ENCODE peak calls at places on chromosome 1, in five cellular contexts. W, E, O, X and U are unnamed samples.

GRCh38 chr1:53878492-53879105 is 11.0 kb downstream of the YIPF1 start:
- DNase-seq in O (no peak), E (peak), W (peak), X (peak), U (no peak)

GRCh38 chr1:20178634-20179368 is 7.1 kb upstream of the UBXN10 start:
- DNase-seq in O (no peak), E (peak), W (no peak), X (no peak), U (no peak)

GRCh38 chr1:182410138-182410537 is 9.7 kb upstream of the TEDDM1 start:
- DNase-seq in W (no peak), E (no peak), X (no peak), O (no peak), U (no peak)

GRCh38 chr1:205692406-205692805 is 12.1 kb upstream of the SLC45A3 start:
- DNase-seq in W (no peak), X (no peak), O (no peak), E (no peak), U (no peak)

GRCh38 chr1:236064674-236065508 is at the start of gene NID1:
- DNase-seq in E (no peak), O (no peak), W (no peak), X (peak), U (peak)

GRCh38 chr1:83583351-83584014 is 415.4 kb downstream of the TTLL7 start:
- DNase-seq in E (no peak), O (no peak), X (peak), W (no peak), U (peak)

GRCh38 chr1:50774759-50775351 is 185.2 kb downstream of the FAF1 start:
- DNase-seq in X (peak), E (peak), O (peak), W (peak), U (no peak)

GRCh38 chr1:39214998-39215873 is 10.7 kb downstream of the MACF1 start:
- DNase-seq in W (no peak), X (no peak), O (peak), E (peak), U (no peak)

GRCh38 chr1:209743145-209743482 is 12.7 kb upstream of the TRAF3IP3 start:
- DNase-seq in E (no peak), X (no peak), O (no peak), W (no peak), U (no peak)

GRCh38 chr1:202585591-202585934 is 124.7 kb downstream of the SYT2 start:
- DNase-seq in O (no peak), X (no peak), W (no peak), E (no peak), U (no peak)

GRCh38 chr1:6788946-6789345 is 3.7 kb downstream of the CAMTA1 start:
- DNase-seq in E (no peak), O (no peak), W (no peak), X (no peak), U (no peak)

GRCh38 chr1:199298825-199299224 is 660.0 kb downstream of the PTPRC start:
- DNase-seq in X (no peak), E (no peak), W (no peak), O (no peak), U (no peak)

GRCh38 chr1:14894811-14895524 is 258.6 kb upstream of the TMEM51 start:
- DNase-seq in X (no peak), O (no peak), E (no peak), W (no peak), U (no peak)

GRCh38 chr1:3902546-3902945 is 2.5 kb upstream of the C1orf174 start:
- DNase-seq in E (no peak), W (no peak), X (no peak), O (no peak), U (no peak)

GRCh38 chr1:67439277-67440029 is 9.3 kb upstream of the SERBP1 start:
- DNase-seq in E (no peak), W (no peak), O (no peak), X (no peak), U (no peak)

GRCh38 chr1:14780271-14780670 is 181.8 kb downstream of the KAZN start:
- DNase-seq in E (peak), X (no peak), W (no peak), O (no peak), U (no peak)

GRCh38 chr1:2415801-2416208 is 3.4 kb upstream of the PEX10 start:
- DNase-seq in W (no peak), X (no peak), E (no peak), O (no peak), U (no peak)

GRCh38 chr1:225817611-225818061 is 7.7 kb downstream of the EPHX1 start:
- DNase-seq in W (peak), X (peak), O (no peak), E (peak), U (no peak)

GRCh38 chr1:210123924-210124589 is 108.5 kb upstream of the SERTAD4 start:
- DNase-seq in E (no peak), W (no peak), O (no peak), X (peak), U (no peak)

GRCh38 chr1:42004860-42005259 is 86.1 kb upstream of the HIVEP3 start:
- DNase-seq in E (no peak), W (no peak), O (no peak), X (no peak), U (no peak)
- TF ChIP-seq MAX in E (no peak), W (no peak), O (no peak), X (no peak), U (no peak)

DNA sequence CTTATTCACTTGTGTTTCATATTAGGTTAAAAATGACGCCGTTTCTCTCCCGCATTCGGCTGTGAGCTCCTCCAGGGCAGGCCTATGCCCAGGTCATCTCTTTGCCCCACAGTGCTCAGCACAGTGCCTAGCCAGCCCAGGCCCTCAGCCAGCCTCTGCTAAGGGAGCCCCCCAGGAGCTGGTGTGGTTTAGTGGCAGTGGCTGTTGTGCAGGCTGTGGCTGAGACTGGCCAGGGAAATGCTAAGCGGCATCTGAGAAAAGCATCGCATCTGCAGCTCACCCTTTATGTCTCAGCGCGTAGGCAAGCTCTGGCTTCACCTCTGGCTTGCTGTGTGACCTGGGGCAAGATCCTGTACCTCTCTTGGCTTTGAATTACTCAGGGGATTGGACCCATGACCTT is 275.1 kb downstream of the TRABD2B start:
- DNase-seq in E (no peak), W (no peak), O (no peak), X (no peak), U (no peak)
- TF ChIP-seq MAX in E (no peak), W (no peak), O (no peak), X (no peak), U (no peak)

DNA sequence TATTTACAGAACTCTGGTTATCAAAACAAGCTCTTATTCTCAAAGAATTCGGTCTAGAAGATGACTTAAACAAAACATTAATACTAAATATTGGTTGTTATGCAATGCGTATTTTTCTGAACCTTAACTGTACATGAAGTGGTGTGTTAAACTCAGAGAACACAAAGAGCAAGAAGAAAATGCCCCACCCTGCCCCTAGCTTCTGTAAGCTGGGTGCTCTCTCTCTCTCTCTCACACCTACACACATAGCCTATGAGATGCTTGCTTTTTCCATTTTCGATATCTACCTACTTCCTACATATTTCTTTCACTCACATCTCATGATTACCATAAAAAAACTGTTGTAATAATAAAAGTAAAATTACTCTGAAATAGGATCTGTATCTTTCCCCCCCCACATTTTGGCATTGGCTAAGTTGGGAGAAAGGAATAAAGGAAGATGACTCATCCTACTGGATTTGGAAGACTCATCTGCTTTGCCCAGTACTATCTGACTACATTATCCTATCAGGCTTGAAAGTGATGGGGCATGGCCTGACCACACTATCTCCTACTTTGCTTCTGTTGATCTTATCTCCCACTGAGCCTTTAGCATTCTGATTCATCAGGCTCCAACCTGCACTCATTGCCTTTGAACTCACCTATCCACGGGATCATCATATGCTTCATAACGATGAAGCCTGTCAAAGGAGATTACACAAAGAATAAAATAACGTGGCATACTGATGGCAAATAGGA is 2.9 kb downstream of the CRYZ start:
- DNase-seq in X (peak), E (no peak), O (no peak), W (peak), U (no peak)
- TF ChIP-seq MAX in X (peak), E (no peak), O (no peak), W (no peak), U (no peak)

GRCh38 chr1:45009956-45010854 is 919 bp downstream of the HECTD3 start:
- DNase-seq in W (no peak), X (no peak), O (no peak), E (peak), U (no peak)
- TF ChIP-seq MAX in W (no peak), X (no peak), O (peak), E (no peak), U (no peak)

GRCh38 chr1:169047074-169047473 is 59.4 kb upstream of the ATP1B1 start:
- DNase-seq in E (no peak), O (no peak), X (no peak), W (no peak), U (no peak)
- TF ChIP-seq MAX in E (no peak), O (no peak), X (no peak), W (no peak), U (no peak)

DNA sequence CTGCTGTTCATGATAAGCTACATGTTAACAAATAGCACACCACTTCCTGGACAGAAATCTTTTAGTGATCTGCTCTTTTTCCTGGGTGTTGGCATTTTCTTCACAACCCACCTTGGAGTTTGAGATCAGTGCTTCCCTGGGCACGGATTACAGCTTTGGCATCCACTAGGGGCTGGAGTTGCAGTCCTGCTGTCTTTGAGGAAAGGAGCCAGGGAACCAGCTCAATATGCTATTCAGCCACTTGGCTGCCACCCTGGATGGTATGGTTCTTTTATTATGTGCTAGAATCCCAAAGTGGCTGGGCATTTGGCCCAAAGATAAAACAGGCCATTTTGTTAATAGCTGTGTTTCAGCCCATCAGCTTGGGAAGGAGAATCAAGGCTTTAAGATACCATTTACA is 55.7 kb upstream of the ADAR start:
- DNase-seq in O (no peak), W (no peak), X (peak), E (no peak), U (no peak)
- TF ChIP-seq MAX in O (no peak), W (no peak), X (no peak), E (no peak), U (no peak)

GRCh38 chr1:22340066-22340465 is 111.6 kb upstream of the ZBTB40 start:
- DNase-seq in W (no peak), O (no peak), E (no peak), X (no peak), U (no peak)

GRCh38 chr1:22340873-22341272 is 110.8 kb upstream of the ZBTB40 start:
- DNase-seq in X (no peak), W (no peak), E (no peak), O (no peak), U (no peak)

GRCh38 chr1:22343456-22344426 is 107.9 kb upstream of the ZBTB40 start:
- DNase-seq in X (no peak), E (no peak), O (no peak), W (no peak), U (no peak)

GRCh38 chr1:22342734-22343191 is 108.9 kb upstream of the ZBTB40 start:
- DNase-seq in E (no peak), O (no peak), X (no peak), W (no peak), U (no peak)

DNA sequence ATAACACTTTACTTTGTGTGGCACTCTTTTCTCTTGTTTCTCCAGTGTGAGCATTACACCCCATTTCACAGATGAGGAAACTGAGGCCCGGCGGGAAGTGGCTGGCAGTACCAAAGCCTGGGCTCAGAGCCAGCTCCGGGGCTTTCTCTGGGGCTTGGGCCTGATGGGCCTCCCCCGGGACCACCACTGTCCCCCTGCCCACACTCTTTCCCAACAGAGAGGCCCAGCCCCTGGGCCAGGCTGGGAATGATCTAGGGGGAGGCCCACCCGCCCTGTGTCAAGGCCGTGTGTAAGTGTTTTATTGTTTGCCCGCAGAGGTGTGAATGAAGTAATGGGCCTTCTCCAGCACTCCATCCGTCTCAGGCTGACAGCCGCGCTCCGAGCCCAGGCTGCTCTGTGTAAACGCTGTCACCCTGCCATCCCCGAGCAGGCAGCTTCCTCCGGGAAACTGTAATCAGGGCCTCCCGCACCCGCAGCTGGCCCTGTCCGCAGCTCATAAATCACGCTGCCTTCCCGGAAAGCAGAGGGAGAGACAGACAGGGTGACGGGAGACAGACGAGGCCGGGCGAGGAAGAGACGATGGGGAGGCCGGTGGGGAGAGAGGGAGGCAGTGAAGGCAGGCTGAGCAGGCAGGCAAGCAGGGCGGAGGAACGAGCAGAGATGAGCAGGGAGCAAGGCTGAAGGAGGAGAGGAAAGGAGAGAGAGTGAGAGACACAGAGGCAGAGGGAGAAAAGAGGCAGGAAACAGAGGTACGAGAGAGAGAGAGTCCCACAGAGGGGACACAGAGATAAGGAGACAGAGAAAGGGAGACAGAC is 109.7 kb upstream of the ZBTB40 start:
- DNase-seq in E (no peak), W (no peak), X (no peak), O (no peak), U (no peak)
- TF ChIP-seq MAX in E (no peak), W (no peak), X (no peak), O (no peak), U (no peak)